ENCODE peak calls at places on chromosomes 11 and 22, in four cellular contexts. A is pancreas, P is kidney, Z is cardiac muscle cell. B is an unnamed sample.

GRCh38 chr11:130325691-130326090 is 11.0 kb upstream of the ZBTB44 start:
- DNase-seq in A (no peak), P (no peak), Z (no peak), B (no peak)

GRCh38 chr11:16739326-16739875 is 954 bp downstream of the C11orf58 start:
- DNase-seq in A (no peak), P (no peak), Z (peak; percentile 46), B (no peak)

GRCh38 chr11:35579557-35580396 is 38.5 kb upstream of the FJX1 start:
- DNase-seq in A (no peak), P (no peak), Z (peak; percentile 93), B (no peak)

GRCh38 chr22:17917490-17917983 is 106.8 kb downstream of the MICAL3 start:
- DNase-seq in A (no peak), P (no peak), Z (no peak), B (no peak)

GRCh38 chr11:74593463-74593862 is 1.1 kb downstream of the POLD3 start:
- DNase-seq in A (no peak), P (no peak), Z (no peak), B (no peak)

GRCh38 chr11:61754534-61755482 is 2.4 kb downstream of the MYRF start:
- DNase-seq in A (no peak), P (no peak), Z (peak; percentile 90), B (no peak)

GRCh38 chr11:62399172-62399867 is 19.5 kb upstream of the SCGB1A1 start:
- DNase-seq in A (no peak), P (no peak), Z (peak; percentile 50), B (no peak)

GRCh38 chr22:17910561-17911311 is 113.6 kb downstream of the MICAL3 start:
- DNase-seq in A (no peak), P (peak; percentile 92), Z (peak; percentile 83), B (peak; percentile 66)

GRCh38 chr11:121249039-121249663 is 43.4 kb upstream of the SC5D start:
- DNase-seq in A (no peak), P (no peak), Z (peak; percentile 56), B (no peak)

GRCh38 chr11:20770421-20770935 is 101.1 kb downstream of the NELL1 start:
- DNase-seq in A (no peak), P (no peak), Z (no peak), B (no peak)

GRCh38 chr11:73726825-73727224 is 34.0 kb downstream of the RAB6A start:
- DNase-seq in A (no peak), P (no peak), Z (no peak), B (no peak)

GRCh38 chr22:25492950-25493790 is 71.3 kb upstream of the GRK3 start:
- DNase-seq in A (no peak), P (peak; percentile 68), Z (no peak), B (peak; percentile 94)

GRCh38 chr11:130905512-130905911 is 10.8 kb downstream of the SNX19 start:
- DNase-seq in A (no peak), P (no peak), Z (no peak), B (no peak)

GRCh38 chr22:37161442-37161841 is 11.7 kb upstream of the IL2RB start:
- DNase-seq in A (no peak), P (peak; percentile 26), Z (no peak), B (peak; percentile 61)

GRCh38 chr11:11349870-11350325 is 3.2 kb downstream of the CSNK2A3 start:
- DNase-seq in A (peak; percentile 18), P (no peak), Z (peak; percentile 92), B (no peak)

GRCh38 chr11:110859998-110860397 is 147.8 kb upstream of the ARHGAP20 start:
- DNase-seq in A (no peak), P (no peak), Z (no peak), B (no peak)

GRCh38 chr11:74689666-74690065 is 41.6 kb downstream of the CHRDL2 start:
- DNase-seq in A (no peak), P (peak; percentile 6), Z (peak; percentile 39), B (no peak)

GRCh38 chr11:70713988-70714665 is 315.8 kb downstream of the CTTN start:
- DNase-seq in A (no peak), P (peak; percentile 22), Z (no peak), B (no peak)

GRCh38 chr22:42932857-42933782 is 76.0 kb upstream of the ARFGAP3 start:
- DNase-seq in A (no peak), P (no peak), Z (no peak), B (no peak)

GRCh38 chr11:10856689-10857603 is 907 bp downstream of the ZBED5 start:
- DNase-seq in A (peak; percentile 41), P (no peak), Z (peak; percentile 43), B (peak; percentile 29)

GRCh38 chr22:44102856-44103255 is 77.9 kb upstream of the PARVG start:
- DNase-seq in A (no peak), P (peak; percentile 15), Z (no peak), B (no peak)

GRCh38 chr11:102802341-102802740 is 4.4 kb upstream of the MMP1 start:
- DNase-seq in A (no peak), P (no peak), Z (peak; percentile 66), B (no peak)

GRCh38 chr11:12724301-12725046 is 50.3 kb downstream of the TEAD1 start:
- DNase-seq in A (peak; percentile 50), P (peak; percentile 88), Z (peak; percentile 96), B (peak; percentile 81)

GRCh38 chr11:117473692-117474091 is 146.0 kb downstream of the CEP164 start:
- DNase-seq in A (no peak), P (no peak), Z (no peak), B (no peak)

GRCh38 chr22:17764036-17764435 is 10.2 kb downstream of the BID start:
- DNase-seq in A (no peak), P (no peak), Z (no peak), B (no peak)

GRCh38 chr11:115303304-115303703 is 200.9 kb downstream of the CADM1 start:
- DNase-seq in A (no peak), P (no peak), Z (no peak), B (no peak)

GRCh38 chr22:36595968-36596367 is 67.0 kb upstream of the EIF3D start:
- DNase-seq in A (no peak), P (no peak), Z (no peak), B (no peak)

GRCh38 chr11:6693342-6694228 is 10.4 kb upstream of the MRPL17 start:
- DNase-seq in A (no peak), P (no peak), Z (peak; percentile 80), B (peak; percentile 6)

GRCh38 chr22:25923952-25924351 is 182.0 kb downstream of the MYO18B start:
- DNase-seq in A (no peak), P (no peak), Z (no peak), B (peak; percentile 50)

GRCh38 chr11:10622957-10623787 is 54.7 kb upstream of the LYVE1 start:
- DNase-seq in A (peak; percentile 41), P (no peak), Z (no peak), B (no peak)

GRCh38 chr22:26322179-26322905 is 106.7 kb upstream of the ASPHD2 start:
- DNase-seq in A (no peak), P (no peak), Z (peak; percentile 9), B (no peak)

GRCh38 chr11:43989162-43989961 is 46.9 kb downstream of the C11orf96 start:
- DNase-seq in A (no peak), P (peak; percentile 91), Z (peak; percentile 54), B (peak; percentile 79)

GRCh38 chr11:1422481-1422880 is 32.7 kb downstream of the BRSK2 start:
- DNase-seq in A (no peak), P (no peak), Z (peak; percentile 23), B (no peak)

GRCh38 chr22:37204045-37204655 is 8.1 kb downstream of the SSTR3 start:
- DNase-seq in A (no peak), P (peak; percentile 51), Z (no peak), B (no peak)

GRCh38 chr11:107780775-107781174 is 68.9 kb upstream of the SLN start:
- DNase-seq in A (no peak), P (no peak), Z (peak; percentile 5), B (no peak)
- TF ChIP-seq CTCF in A (no peak), P (no peak), Z (no peak), B (peak; percentile 19)

GRCh38 chr11:3225826-3226750 is 6.1 kb downstream of the MRGPRE start:
- DNase-seq in A (no peak), P (no peak), Z (no peak), B (no peak)

GRCh38 chr11:3223932-3224729 is 5.5 kb upstream of the MRGPRG start:
- DNase-seq in A (no peak), P (no peak), Z (no peak), B (peak; percentile 2)

GRCh38 chr11:3224730-3225098 is 6.1 kb upstream of the MRGPRG start:
- DNase-seq in A (no peak), P (no peak), Z (no peak), B (peak; percentile 11)

GRCh38 chr11:3226846-3227567 is 5.2 kb downstream of the MRGPRE start:
- DNase-seq in A (no peak), P (peak; percentile 68), Z (no peak), B (no peak)

DNA sequence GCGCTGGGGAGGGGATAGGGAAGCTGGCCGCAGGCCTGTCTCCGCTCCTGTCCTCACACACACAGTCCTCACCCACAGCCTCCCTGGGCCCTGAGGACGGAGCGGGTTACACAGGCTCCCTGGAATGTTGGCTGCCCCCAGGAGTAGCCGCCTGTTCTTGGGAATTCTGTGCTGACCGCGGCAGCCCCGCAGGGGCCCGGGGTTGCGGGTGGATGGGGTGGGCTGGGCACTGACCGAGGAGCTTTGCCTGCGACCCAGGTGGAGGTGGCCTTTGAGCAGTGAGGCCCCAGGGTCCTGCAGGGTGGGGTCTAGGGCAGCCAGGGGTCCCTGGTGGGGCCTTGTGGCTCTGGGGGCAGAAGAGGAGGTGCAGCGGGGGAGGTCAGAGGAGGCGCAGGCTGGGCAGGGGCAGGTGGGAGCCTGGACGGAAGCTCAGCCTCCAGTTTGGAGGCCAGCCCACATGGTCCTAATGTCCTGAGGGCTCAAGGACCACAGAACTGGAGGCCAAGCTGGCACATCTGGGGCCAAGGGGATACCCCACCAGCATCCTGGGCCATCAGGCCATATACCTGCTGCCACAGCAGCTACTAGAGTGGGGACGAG is 6.6 kb upstream of the MRGPRG start:
- DNase-seq in A (no peak), P (peak; percentile 78), Z (no peak), B (no peak)
- H3K4me1 ChIP-seq in A (no peaks in the 10 kb centered on the region), P (no peaks in the 10 kb centered on the region), Z (no peaks in the 10 kb centered on the region), B (no peaks in the 10 kb centered on the region)

GRCh38 chr11:113904379-113905101 is at the start of gene HTR3B:
- DNase-seq in A (no peak), P (no peak), Z (no peak), B (peak; percentile 35)

GRCh38 chr11:113907681-113908080 is 3.1 kb downstream of the HTR3B start:
- DNase-seq in A (no peak), P (no peak), Z (no peak), B (no peak)

GRCh38 chr11:113907155-113907554 is 2.6 kb downstream of the HTR3B start:
- DNase-seq in A (no peak), P (no peak), Z (no peak), B (no peak)

GRCh38 chr11:113906515-113906914 is 1.9 kb downstream of the HTR3B start:
- DNase-seq in A (peak; percentile 23), P (no peak), Z (no peak), B (no peak)

GRCh38 chr11:113906038-113906437 is 1.4 kb downstream of the HTR3B start:
- DNase-seq in A (no peak), P (no peak), Z (peak; percentile 17), B (peak; percentile 44)
- TF ChIP-seq CTCF in A (no peak), P (no peak), Z (peak; percentile 12), B (peak; percentile 60)

GRCh38 chr11:128719556-128719824 is 25.6 kb downstream of the FLI1 start:
- DNase-seq in A (no peak), P (no peak), Z (no peak), B (no peak)

GRCh38 chr11:128716661-128717210 is 22.9 kb downstream of the FLI1 start:
- DNase-seq in A (no peak), P (no peak), Z (peak; percentile 79), B (no peak)

GRCh38 chr11:128716231-128716630 is 22.4 kb downstream of the FLI1 start:
- DNase-seq in A (no peak), P (no peak), Z (no peak), B (no peak)

GRCh38 chr11:128717581-128717980 is 23.7 kb downstream of the FLI1 start:
- DNase-seq in A (no peak), P (no peak), Z (no peak), B (no peak)

GRCh38 chr11:128718064-128718463 is 24.2 kb downstream of the FLI1 start:
- DNase-seq in A (no peak), P (no peak), Z (no peak), B (no peak)
- H3K4me1 ChIP-seq in A (no peaks in the 10 kb centered on the region), P (peaks cover 10% of the 10 kb centered on the region), Z (peaks cover 19% of the 10 kb centered on the region), B (peaks cover 16% of the 10 kb centered on the region)

B was measured in BE2C.